ENCODE peak calls at places on chromosomes 13 and 19, in eight cellular contexts. U is foreskin melanocyte; Z is adrenal gland; V is NCI-H2171; B is breast epithelium; I is activated CD4-positive, alpha-beta T cell treated with anti-CD3 and anti-CD28 coated beads, Interleukin-2, amount 50 U/mL, for 24 hours; H is stimulated activated CD8-positive, alpha-beta memory T cell treated with anti-CD3 and anti-CD28 coated beads, Interleukin-4, amount 100 ng/mL, for 24 hours; P is gastrocnemius medialis. F is an unnamed sample.

GRCh38 chr19:16671652-16672274 is 10.8 kb downstream of the TMEM38A start:
- DNase-seq in V (no peak), Z (no peak), P (peak), I (no peak), B (no peak), H (no peak), U (no peak), F (no peak)

GRCh38 chr19:2255112-2255845 is 938 bp downstream of the JSRP1 start:
- DNase-seq in H (no peak), P (peak), Z (no peak), B (no peak), U (no peak), V (no peak), I (no peak), F (no peak)

GRCh38 chr13:40666905-40667621 is 622 bp upstream of the FOXO1 start:
- DNase-seq in Z (peak), I (no peak), V (no peak), U (no peak), H (peak), B (peak), P (peak), F (peak)

GRCh38 chr13:75938811-75939525 is 302.8 kb downstream of the LMO7 start:
- DNase-seq in I (no peak), P (no peak), U (no peak), V (no peak), H (no peak), Z (no peak), B (no peak), F (no peak)

GRCh38 chr13:33150146-33150545 is 133.9 kb downstream of the KL start:
- DNase-seq in Z (no peak), V (peak), H (no peak), U (peak), B (no peak), I (no peak), P (no peak), F (peak)

GRCh38 chr13:44449999-44450821 is 76.6 kb downstream of the SERP2 start:
- DNase-seq in H (no peak), I (no peak), Z (no peak), B (no peak), V (no peak), U (no peak), P (peak), F (no peak)

GRCh38 chr13:29383476-29383875 is 212.0 kb downstream of the SLC7A1 start:
- DNase-seq in B (no peak), H (no peak), Z (no peak), U (no peak), V (no peak), P (no peak), I (no peak), F (no peak)

GRCh38 chr13:111492341-111492945 is 172.0 kb downstream of the TEX29 start:
- DNase-seq in U (no peak), P (no peak), I (no peak), B (no peak), V (no peak), Z (no peak), H (no peak), F (no peak)

GRCh38 chr19:41883463-41883820 is 458 bp downstream of the ARHGEF1 start:
- DNase-seq in Z (no peak), U (no peak), H (no peak), V (no peak), I (no peak), P (no peak), B (no peak), F (no peak)

GRCh38 chr13:24161010-24161775 is 673 bp downstream of the SPATA13 start:
- DNase-seq in B (no peak), Z (peak), I (no peak), P (no peak), H (peak), U (no peak), V (peak), F (peak)

GRCh38 chr13:42099962-42100675 is 51.7 kb downstream of the DGKH start:
- DNase-seq in H (no peak), B (no peak), Z (no peak), I (no peak), U (no peak), P (no peak), V (no peak), F (no peak)

GRCh38 chr19:14413765-14414171 is 5.4 kb downstream of the DDX39A start:
- DNase-seq in B (no peak), H (no peak), P (no peak), V (no peak), Z (no peak), I (no peak), U (no peak), F (peak)

GRCh38 chr19:44658069-44658727 is 13.1 kb upstream of the CEACAM19 start:
- DNase-seq in Z (no peak), U (no peak), V (no peak), H (no peak), P (no peak), B (no peak), I (no peak), F (no peak)

GRCh38 chr13:109172099-109172498 is 542.7 kb downstream of the MYO16 start:
- DNase-seq in I (no peak), H (no peak), U (no peak), P (no peak), Z (no peak), B (no peak), V (no peak), F (no peak)

GRCh38 chr19:11306337-11306736 is 10.4 kb downstream of the TSPAN16 start:
- DNase-seq in P (no peak), Z (no peak), I (no peak), U (no peak), V (no peak), B (no peak), H (no peak), F (no peak)

GRCh38 chr19:9165256-9165655 is 13.5 kb upstream of the OR7D2 start:
- DNase-seq in H (no peak), P (no peak), I (no peak), V (no peak), B (no peak), Z (no peak), U (no peak), F (no peak)

F was measured in COLO829.